ENCODE peak calls at places on chromosomes 12 and 14, in four cellular contexts. One of them, this sample, is unnamed.

GRCh38 chr12:52582971-52583456 is 9.4 kb upstream of the KRT74 start:
- DNase-seq in mesothelial cell of epicardium: peak
- DNase-seq in transverse colon: peak
- DNase-seq in psoas muscle: no peak
- DNase-seq in this sample: no peak

GRCh38 chr14:64755661-64756265 is 51.5 kb downstream of the PLEKHG3 start:
- DNase-seq in mesothelial cell of epicardium: no peak
- DNase-seq in transverse colon: peak
- DNase-seq in psoas muscle: no peak
- DNase-seq in this sample: no peak

GRCh38 chr12:28040251-28040650 is 67.7 kb upstream of the PTHLH start:
- DNase-seq in mesothelial cell of epicardium: no peak
- DNase-seq in transverse colon: no peak
- DNase-seq in psoas muscle: no peak
- DNase-seq in this sample: peak

GRCh38 chr12:52644078-52644415 is 8.0 kb downstream of the KRT2 start:
- DNase-seq in mesothelial cell of epicardium: no peak
- DNase-seq in transverse colon: no peak
- DNase-seq in psoas muscle: no peak
- DNase-seq in this sample: no peak

GRCh38 chr12:14723763-14724162 is 27.4 kb upstream of the GUCY2C start:
- DNase-seq in mesothelial cell of epicardium: no peak
- DNase-seq in transverse colon: peak
- DNase-seq in psoas muscle: no peak
- DNase-seq in this sample: no peak

GRCh38 chr12:68327896-68328295 is 4.3 kb downstream of the MDM1 start:
- DNase-seq in mesothelial cell of epicardium: no peak
- DNase-seq in transverse colon: no peak
- DNase-seq in psoas muscle: no peak
- DNase-seq in this sample: no peak

GRCh38 chr12:94710933-94711332 is 60.6 kb upstream of the TMCC3 start:
- DNase-seq in mesothelial cell of epicardium: no peak
- DNase-seq in transverse colon: peak
- DNase-seq in psoas muscle: peak
- DNase-seq in this sample: no peak

GRCh38 chr14:73014105-73014504 is 12.8 kb downstream of the ZFYVE1 start:
- DNase-seq in mesothelial cell of epicardium: no peak
- DNase-seq in transverse colon: no peak
- DNase-seq in psoas muscle: no peak
- DNase-seq in this sample: no peak

GRCh38 chr12:88693837-88694445 is 113.7 kb upstream of the KITLG start:
- DNase-seq in mesothelial cell of epicardium: no peak
- DNase-seq in transverse colon: no peak
- DNase-seq in psoas muscle: no peak
- DNase-seq in this sample: no peak

GRCh38 chr12:69173358-69173757 is 66.0 kb upstream of the CPSF6 start:
- DNase-seq in mesothelial cell of epicardium: no peak
- DNase-seq in transverse colon: no peak
- DNase-seq in psoas muscle: no peak
- DNase-seq in this sample: no peak

GRCh38 chr12:39763894-39764176 is 144.2 kb upstream of the ABCD2 start:
- DNase-seq in mesothelial cell of epicardium: no peak
- DNase-seq in transverse colon: no peak
- DNase-seq in psoas muscle: no peak
- DNase-seq in this sample: no peak

GRCh38 chr14:96202441-96203094 is 2.1 kb upstream of the BDKRB2 start:
- DNase-seq in mesothelial cell of epicardium: no peak
- DNase-seq in transverse colon: no peak
- DNase-seq in psoas muscle: no peak
- DNase-seq in this sample: no peak

GRCh38 chr12:4717806-4718205 is 2.4 kb upstream of the GALNT8 start:
- DNase-seq in mesothelial cell of epicardium: no peak
- DNase-seq in transverse colon: no peak
- DNase-seq in psoas muscle: no peak
- DNase-seq in this sample: no peak

GRCh38 chr14:72553656-72554055 is 340.2 kb downstream of the DPF3 start:
- DNase-seq in mesothelial cell of epicardium: no peak
- DNase-seq in transverse colon: no peak
- DNase-seq in psoas muscle: no peak
- DNase-seq in this sample: no peak

GRCh38 chr14:104360522-104360921 is 219.0 kb upstream of the C14orf180 start:
- DNase-seq in mesothelial cell of epicardium: no peak
- DNase-seq in transverse colon: no peak
- DNase-seq in psoas muscle: no peak
- DNase-seq in this sample: no peak

GRCh38 chr12:43241971-43242370 is 310.0 kb downstream of the ADAMTS20 start:
- DNase-seq in mesothelial cell of epicardium: no peak
- DNase-seq in transverse colon: no peak
- DNase-seq in psoas muscle: no peak
- DNase-seq in this sample: no peak

GRCh38 chr14:51653096-51653814 is 1.5 kb downstream of the FRMD6 start:
- DNase-seq in mesothelial cell of epicardium: no peak
- DNase-seq in transverse colon: no peak
- DNase-seq in psoas muscle: no peak
- DNase-seq in this sample: no peak

GRCh38 chr14:64707661-64708060 is 3.4 kb downstream of the PLEKHG3 start:
- DNase-seq in mesothelial cell of epicardium: no peak
- DNase-seq in transverse colon: peak
- DNase-seq in psoas muscle: no peak
- DNase-seq in this sample: no peak

GRCh38 chr12:106493531-106493930 is 89.3 kb upstream of the RFX4 start:
- DNase-seq in mesothelial cell of epicardium: no peak
- DNase-seq in transverse colon: no peak
- DNase-seq in psoas muscle: no peak
- DNase-seq in this sample: no peak

GRCh38 chr12:26748741-26749431 is 84.1 kb downstream of the ITPR2 start:
- DNase-seq in mesothelial cell of epicardium: no peak
- DNase-seq in transverse colon: no peak
- DNase-seq in psoas muscle: no peak
- DNase-seq in this sample: no peak

GRCh38 chr14:55975281-55975905 is 142.8 kb upstream of the PELI2 start:
- DNase-seq in mesothelial cell of epicardium: no peak
- DNase-seq in transverse colon: no peak
- DNase-seq in psoas muscle: no peak
- DNase-seq in this sample: no peak

GRCh38 chr12:49230176-49230575 is 34.7 kb upstream of the TUBA1C start:
- DNase-seq in mesothelial cell of epicardium: no peak
- DNase-seq in transverse colon: no peak
- DNase-seq in psoas muscle: no peak
- DNase-seq in this sample: no peak

GRCh38 chr12:95970905-95971304 is 25.2 kb downstream of the HAL start:
- DNase-seq in mesothelial cell of epicardium: no peak
- DNase-seq in transverse colon: no peak
- DNase-seq in psoas muscle: no peak
- DNase-seq in this sample: no peak

GRCh38 chr12:4446335-4446734 is 720 bp upstream of the FGF6 start:
- DNase-seq in mesothelial cell of epicardium: no peak
- DNase-seq in transverse colon: no peak
- DNase-seq in psoas muscle: no peak
- DNase-seq in this sample: no peak

GRCh38 chr14:55450539-55450938 is 10.1 kb upstream of the TBPL2 start:
- DNase-seq in mesothelial cell of epicardium: no peak
- DNase-seq in transverse colon: no peak
- DNase-seq in psoas muscle: no peak
- DNase-seq in this sample: no peak

GRCh38 chr12:52946334-52946733 is 2.6 kb upstream of the KRT18 start:
- DNase-seq in mesothelial cell of epicardium: no peak
- DNase-seq in transverse colon: no peak
- DNase-seq in psoas muscle: no peak
- DNase-seq in this sample: no peak

GRCh38 chr14:104278214-104278534 is 139.8 kb downstream of the KIF26A start:
- DNase-seq in mesothelial cell of epicardium: peak
- DNase-seq in transverse colon: no peak
- DNase-seq in psoas muscle: no peak
- DNase-seq in this sample: no peak

DNA sequence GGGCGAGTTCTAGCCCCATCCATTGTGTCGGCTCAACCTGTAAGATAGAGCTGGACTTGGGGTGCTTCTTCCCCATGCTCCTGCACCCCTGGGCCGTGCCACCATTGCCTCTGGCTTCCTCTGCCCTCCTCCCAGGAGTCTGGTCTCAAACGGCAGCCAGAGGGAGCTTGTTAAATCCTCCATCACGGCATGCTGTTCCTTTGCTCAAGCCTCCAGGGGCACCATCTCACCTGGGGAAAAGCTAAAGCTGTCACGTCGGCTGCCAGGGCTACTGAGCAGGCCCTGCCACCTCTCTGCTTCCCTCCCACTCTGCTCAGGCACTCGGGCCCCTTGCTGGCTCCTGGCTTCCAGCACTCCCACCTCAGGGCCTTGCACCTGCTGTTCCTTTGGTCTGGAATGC is 140.4 kb downstream of the RBM19 start:
- DNase-seq in mesothelial cell of epicardium: no peak
- DNase-seq in transverse colon: no peak
- DNase-seq in psoas muscle: no peak
- DNase-seq in this sample: no peak
- TF ChIP-seq CTCF in mesothelial cell of epicardium: no peak
- TF ChIP-seq CTCF in transverse colon: no peak
- TF ChIP-seq CTCF in psoas muscle: no peak
- TF ChIP-seq CTCF in this sample: no peak

GRCh38 chr12:97404549-97404948 is 58.1 kb upstream of the RMST start:
- DNase-seq in mesothelial cell of epicardium: no peak
- DNase-seq in transverse colon: no peak
- DNase-seq in psoas muscle: no peak
- DNase-seq in this sample: no peak
- TF ChIP-seq CTCF in mesothelial cell of epicardium: peak
- TF ChIP-seq CTCF in transverse colon: peak
- TF ChIP-seq CTCF in psoas muscle: peak
- TF ChIP-seq CTCF in this sample: peak

DNA sequence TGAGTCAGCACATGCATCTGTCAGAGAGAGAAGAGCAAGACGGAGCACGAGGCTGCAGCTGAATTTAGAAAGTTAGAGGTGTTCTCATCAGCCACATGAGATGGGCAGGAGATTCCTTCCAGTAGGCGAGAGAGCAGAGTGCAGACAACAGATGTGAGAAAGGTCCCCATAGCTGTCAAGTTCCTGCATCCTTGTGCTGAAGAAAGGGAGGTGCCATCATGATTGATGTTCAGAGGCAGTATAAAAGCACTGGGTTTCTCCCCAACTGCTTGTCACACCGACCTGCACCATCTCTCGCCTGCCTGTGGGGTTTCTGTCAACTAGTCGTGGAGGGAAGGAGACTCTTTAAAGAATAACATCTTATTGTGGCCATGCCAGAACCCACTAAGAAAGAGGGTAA is at the start of gene MYBPC1:
- DNase-seq in mesothelial cell of epicardium: no peak
- DNase-seq in transverse colon: no peak
- DNase-seq in psoas muscle: peak
- DNase-seq in this sample: no peak
- TF ChIP-seq CTCF in mesothelial cell of epicardium: no peak
- TF ChIP-seq CTCF in transverse colon: no peak
- TF ChIP-seq CTCF in psoas muscle: peak
- TF ChIP-seq CTCF in this sample: no peak

DNA sequence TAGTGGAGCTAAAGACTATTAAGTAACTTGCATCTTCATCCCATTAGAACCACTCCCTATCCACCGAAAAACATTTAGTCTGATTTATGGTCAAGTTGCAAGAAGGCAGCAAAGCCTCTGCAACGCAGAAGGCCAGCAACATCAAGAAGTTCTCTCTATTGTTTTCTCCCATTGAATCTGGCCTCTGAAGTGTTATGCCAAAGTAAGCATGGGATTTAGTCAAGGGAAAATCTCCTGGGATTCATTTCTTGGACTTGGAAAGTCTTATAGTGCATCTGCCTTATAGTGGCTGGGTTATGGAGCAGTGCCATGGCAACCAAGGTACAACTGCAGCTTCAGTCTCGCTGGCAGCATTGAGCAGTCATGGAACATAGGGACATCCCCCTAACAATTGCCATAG is 87.7 kb upstream of the KRR1 start:
- DNase-seq in mesothelial cell of epicardium: no peak
- DNase-seq in transverse colon: no peak
- DNase-seq in psoas muscle: no peak
- DNase-seq in this sample: no peak
- TF ChIP-seq CTCF in mesothelial cell of epicardium: no peak
- TF ChIP-seq CTCF in transverse colon: no peak
- TF ChIP-seq CTCF in psoas muscle: no peak
- TF ChIP-seq CTCF in this sample: no peak

GRCh38 chr12:118357327-118358007 is 15.2 kb downstream of the TAOK3 start:
- DNase-seq in mesothelial cell of epicardium: no peak
- DNase-seq in transverse colon: peak
- DNase-seq in psoas muscle: no peak
- DNase-seq in this sample: no peak
- TF ChIP-seq CTCF in mesothelial cell of epicardium: peak
- TF ChIP-seq CTCF in transverse colon: no peak
- TF ChIP-seq CTCF in psoas muscle: no peak
- TF ChIP-seq CTCF in this sample: no peak